ENCODE peak calls at places on chromosomes 1 and 21, in four cellular contexts. B is stimulated activated CD4-positive, alpha-beta T cell treated with anti-CD3 and anti-CD28 coated beads, Interleukin-15, amount 100 ng/mL, for 1 hour; L is hepatocyte; Q is stomach. P is an unnamed sample.

GRCh38 chr1:23362218-23362713 is 7.4 kb downstream of the ZNF436 start:
- DNase-seq in L (no peak), B (no peak), Q (no peak), P (no peak)

GRCh38 chr1:167447521-167448136 is 70.7 kb downstream of the CD247 start:
- DNase-seq in L (peak; percentile 64), B (peak; percentile 43), Q (peak; percentile 64), P (peak; percentile 49)

GRCh38 chr1:188669715-188670114 is 1807.9 kb downstream of the BRINP3 start:
- DNase-seq in L (no peak), Q (no peak), B (no peak), P (no peak)

GRCh38 chr1:9410737-9411297 is 118.1 kb downstream of the SPSB1 start:
- DNase-seq in B (no peak), Q (no peak), L (peak; percentile 58), P (no peak)

GRCh38 chr1:114671011-114671938 is 1.4 kb upstream of the DENND2C start:
- DNase-seq in L (no peak), B (no peak), Q (no peak), P (peak; percentile 6)

GRCh38 chr1:153688283-153688682 is 9.8 kb downstream of the NPR1 start:
- DNase-seq in B (no peak), L (no peak), Q (no peak), P (no peak)

GRCh38 chr1:165257969-165258459 is 98.5 kb downstream of the LMX1A start:
- DNase-seq in B (no peak), Q (peak; percentile 72), L (peak; percentile 84), P (peak; percentile 84)

GRCh38 chr1:67630438-67631045 is 54.5 kb upstream of the GADD45A start:
- DNase-seq in B (no peak), Q (no peak), L (no peak), P (no peak)

GRCh38 chr1:117284408-117285215 is 73.9 kb upstream of the VTCN1 start:
- DNase-seq in B (no peak), L (peak; percentile 75), Q (no peak), P (no peak)

GRCh38 chr1:41810446-41810845 is 108.3 kb downstream of the HIVEP3 start:
- DNase-seq in Q (no peak), L (peak; percentile 67), B (no peak), P (no peak)

GRCh38 chr1:235074335-235075120 is 54.1 kb downstream of the TOMM20 start:
- DNase-seq in Q (peak; percentile 68), L (peak; percentile 55), B (peak; percentile 38), P (no peak)

GRCh38 chr1:243542726-243543415 is 287.0 kb downstream of the SDCCAG8 start:
- DNase-seq in L (no peak), B (no peak), Q (no peak), P (no peak)

GRCh38 chr1:169604781-169605560 is 18.7 kb upstream of the F5 start:
- DNase-seq in L (no peak), Q (no peak), B (no peak), P (no peak)

GRCh38 chr21:35699360-35699759 is 361.0 kb downstream of the SETD4 start:
- DNase-seq in Q (no peak), B (no peak), L (no peak), P (no peak)

GRCh38 chr21:39098696-39099111 is 84.5 kb downstream of the PSMG1 start:
- DNase-seq in B (no peak), L (no peak), Q (no peak), P (no peak)

GRCh38 chr1:154848983-154849382 is 21.1 kb downstream of the KCNN3 start:
- DNase-seq in Q (no peak), B (no peak), L (no peak), P (no peak)

GRCh38 chr1:8671313-8671917 is 146.0 kb downstream of the RERE start:
- DNase-seq in L (peak; percentile 81), B (no peak), Q (no peak), P (no peak)

GRCh38 chr1:31434101-31434871 is 21.3 kb downstream of the SERINC2 start:
- DNase-seq in L (no peak), Q (peak; percentile 23), B (no peak), P (no peak)

GRCh38 chr1:170670751-170671628 is 7.1 kb downstream of the PRRX1 start:
- DNase-seq in Q (no peak), L (peak; percentile 74), B (no peak), P (peak; percentile 70)

GRCh38 chr1:43934279-43934985 is 831 bp downstream of the ARTN start:
- DNase-seq in B (peak; percentile 40), Q (peak; percentile 68), L (peak; percentile 78), P (peak; percentile 58)

GRCh38 chr1:67590329-67590728 is 94.7 kb upstream of the GADD45A start:
- DNase-seq in B (no peak), L (no peak), Q (no peak), P (no peak)

GRCh38 chr21:39029086-39029772 is 154.0 kb downstream of the PSMG1 start:
- DNase-seq in Q (no peak), L (no peak), B (no peak), P (no peak)

GRCh38 chr1:104987210-104987609 is 1237.5 kb downstream of the AMY1C start:
- DNase-seq in Q (no peak), B (no peak), L (no peak), P (no peak)

GRCh38 chr1:11337536-11338350 is 64.7 kb downstream of the UBIAD1 start:
- DNase-seq in Q (peak; percentile 48), B (peak; percentile 63), L (peak; percentile 67), P (peak; percentile 71)

GRCh38 chr1:191882870-191883269 is 275.4 kb upstream of the RGS18 start:
- DNase-seq in B (no peak), L (no peak), Q (no peak), P (no peak)

GRCh38 chr1:12314328-12314903 is 84.6 kb downstream of the VPS13D start:
- DNase-seq in B (no peak), L (no peak), Q (no peak), P (no peak)

GRCh38 chr1:107991371-107992066 is 26.5 kb upstream of the VAV3 start:
- DNase-seq in Q (no peak), B (no peak), L (no peak), P (no peak)

GRCh38 chr1:25048728-25049127 is 118.7 kb upstream of the RUNX3 start:
- DNase-seq in L (no peak), B (no peak), Q (no peak), P (no peak)

GRCh38 chr1:192660613-192661012 is 24.7 kb downstream of the RGS13 start:
- DNase-seq in L (no peak), B (no peak), Q (no peak), P (no peak)

GRCh38 chr1:94301186-94301585 is 63.8 kb upstream of the ARHGAP29 start:
- DNase-seq in B (no peak), L (no peak), Q (no peak), P (no peak)

GRCh38 chr1:4975856-4976255 is 321.4 kb downstream of the AJAP1 start:
- DNase-seq in B (no peak), L (no peak), Q (no peak), P (no peak)

GRCh38 chr21:39125752-39126485 is 57.3 kb downstream of the PSMG1 start:
- DNase-seq in L (peak; percentile 83), Q (peak; percentile 55), B (no peak), P (peak; percentile 40)